ENCODE peak calls at places on chromosomes 4 and X, in six cellular contexts. O is esophagus squamous epithelium, H is astrocyte of the spinal cord, J is tibial artery, Y is foreskin fibroblast, L is H9. N is an unnamed sample.

GRCh38 chr4:73897380-73898136 is 28.4 kb downstream of the CXCL1 start:
- DNase-seq in J (no peak), Y (peak), O (no peak), H (peak), L (no peak), N (peak)

GRCh38 chr4:140296335-140296753 is 77.1 kb upstream of the SCOC start:
- DNase-seq in L (no peak), H (peak), O (peak), J (peak), Y (peak), N (peak)

GRCh38 chr4:105560488-105560887 is 8.1 kb downstream of the ARHGEF38 start:
- DNase-seq in L (no peak), H (peak), Y (no peak), J (no peak), O (no peak), N (peak)

GRCh38 chr4:184383497-184384055 is 90.8 kb downstream of the IRF2 start:
- DNase-seq in L (no peak), H (peak), Y (peak), J (peak), O (no peak), N (peak)

GRCh38 chr4:94533405-94534223 is 81.9 kb downstream of the PDLIM5 start:
- DNase-seq in L (no peak), J (no peak), Y (no peak), H (no peak), O (no peak), N (no peak)

GRCh38 chrX:49071877-49072711 is 1.7 kb downstream of the PRAF2 start:
- DNase-seq in Y (peak), L (peak), J (peak), O (no peak), H (peak), N (peak)

GRCh38 chrX:23901065-23901464 is 6.7 kb downstream of the APOO start:
- DNase-seq in L (no peak), Y (peak), H (peak), O (no peak), J (no peak), N (peak)

GRCh38 chr4:56186808-56187523 is 200.3 kb downstream of the AASDH start:
- DNase-seq in H (no peak), J (no peak), L (no peak), Y (no peak), O (no peak), N (no peak)

GRCh38 chr4:26028793-26029511 is 114.9 kb downstream of the SMIM20 start:
- DNase-seq in Y (peak), H (peak), L (peak), O (no peak), J (peak), N (peak)

GRCh38 chr4:98754736-98755135 is 96.3 kb upstream of the TSPAN5 start:
- DNase-seq in L (no peak), Y (no peak), O (no peak), H (no peak), J (no peak), N (no peak)

GRCh38 chr4:170691168-170691567 is 601.4 kb upstream of the AADAT start:
- DNase-seq in J (no peak), L (no peak), H (no peak), O (no peak), Y (no peak), N (no peak)

GRCh38 chrX:154648931-154649863 is 4.2 kb downstream of the CTAG2 start:
- DNase-seq in O (no peak), H (no peak), Y (no peak), J (no peak), L (no peak), N (no peak)

GRCh38 chr4:95867919-95868318 is 28.0 kb downstream of the PDHA2 start:
- DNase-seq in Y (no peak), H (peak), J (no peak), L (no peak), O (no peak), N (peak)

GRCh38 chr4:128338634-128339355 is 51.2 kb upstream of the PGRMC2 start:
- DNase-seq in O (no peak), L (no peak), J (no peak), H (peak), Y (peak), N (peak)

GRCh38 chr4:87465739-87466366 is 43.5 kb downstream of the NUDT9 start:
- DNase-seq in H (peak), O (no peak), Y (peak), J (no peak), L (no peak), N (peak)

GRCh38 chrX:319579-320125 is 1.1 kb upstream of the GTPBP6 start:
- DNase-seq in J (peak), Y (no peak), H (no peak), O (no peak), L (no peak), N (no peak)

GRCh38 chr4:176919631-176920030 is 126.9 kb upstream of the VEGFC start:
- DNase-seq in H (no peak), O (no peak), J (no peak), Y (no peak), L (no peak), N (no peak)

GRCh38 chr4:139144911-139145551 is 32.0 kb downstream of the ELF2 start:
- DNase-seq in L (no peak), Y (no peak), J (no peak), O (no peak), H (no peak), N (no peak)

GRCh38 chr4:118823471-118823870 is 12.5 kb downstream of the SEC24D start:
- DNase-seq in H (no peak), O (no peak), Y (no peak), L (no peak), J (no peak), N (no peak)

GRCh38 chrX:55008571-55009358 is 8.6 kb downstream of the APEX2 start:
- DNase-seq in O (no peak), L (no peak), J (no peak), H (peak), Y (no peak), N (peak)

GRCh38 chr4:138697771-138698170 is 317.8 kb upstream of the NOCT start:
- DNase-seq in J (no peak), O (no peak), L (no peak), Y (no peak), H (no peak), N (no peak)

GRCh38 chr4:99807666-99808065 is 9.0 kb upstream of the DAPP1 start:
- DNase-seq in O (no peak), H (no peak), J (no peak), L (no peak), Y (no peak), N (no peak)

GRCh38 chrX:22664826-22665225 is 334.9 kb upstream of the DDX53 start:
- DNase-seq in Y (no peak), J (no peak), O (no peak), L (no peak), H (no peak), N (no peak)

GRCh38 chr4:73883306-73883705 is 14.1 kb downstream of the CXCL1 start:
- DNase-seq in Y (peak), L (no peak), J (no peak), H (peak), O (no peak), N (peak)

GRCh38 chr4:16029329-16029728 is 54.5 kb downstream of the PROM1 start:
- DNase-seq in Y (peak), L (no peak), J (no peak), H (peak), O (no peak), N (peak)

DNA sequence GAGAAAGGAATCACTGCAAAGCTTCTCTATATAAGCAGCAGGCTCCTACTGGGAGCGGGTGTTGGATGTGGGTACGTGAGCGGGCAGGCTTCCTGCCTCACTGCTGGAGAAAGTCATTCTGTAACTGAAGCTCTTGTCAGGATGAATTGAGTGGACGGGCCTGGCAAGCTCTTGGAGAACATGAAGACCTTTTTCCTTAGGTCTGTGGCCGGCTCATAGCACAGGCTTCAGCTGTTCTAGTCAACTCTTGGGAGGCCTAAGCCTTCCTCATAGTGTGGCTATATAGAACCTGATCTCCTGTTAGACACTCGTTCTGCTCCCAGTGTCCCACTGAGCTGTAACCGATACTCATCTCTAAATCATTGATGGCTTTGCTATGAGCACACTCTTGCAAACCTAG is 108.2 kb upstream of the GPC4 start:
- DNase-seq in H (no peak), O (no peak), L (no peak), Y (no peak), J (no peak), N (no peak)
- TF ChIP-seq CTCF in H (no peak), O (no peak), L (no peak), Y (no peak), J (no peak), N (no peak)

GRCh38 chrX:56782791-56783449 is 53.9 kb downstream of the NBDY start:
- DNase-seq in O (no peak), J (no peak), Y (no peak), H (no peak), L (no peak), N (no peak)

GRCh38 chrX:56782362-56782761 is 53.3 kb downstream of the NBDY start:
- DNase-seq in O (no peak), J (no peak), H (no peak), Y (no peak), L (no peak), N (no peak)

GRCh38 chrX:56783996-56784620 is 55.1 kb downstream of the NBDY start:
- DNase-seq in J (no peak), H (no peak), O (no peak), Y (no peak), L (no peak), N (no peak)

GRCh38 chrX:56784666-56785065 is 55.6 kb downstream of the NBDY start:
- DNase-seq in H (no peak), J (no peak), O (no peak), Y (no peak), L (no peak), N (no peak)

DNA sequence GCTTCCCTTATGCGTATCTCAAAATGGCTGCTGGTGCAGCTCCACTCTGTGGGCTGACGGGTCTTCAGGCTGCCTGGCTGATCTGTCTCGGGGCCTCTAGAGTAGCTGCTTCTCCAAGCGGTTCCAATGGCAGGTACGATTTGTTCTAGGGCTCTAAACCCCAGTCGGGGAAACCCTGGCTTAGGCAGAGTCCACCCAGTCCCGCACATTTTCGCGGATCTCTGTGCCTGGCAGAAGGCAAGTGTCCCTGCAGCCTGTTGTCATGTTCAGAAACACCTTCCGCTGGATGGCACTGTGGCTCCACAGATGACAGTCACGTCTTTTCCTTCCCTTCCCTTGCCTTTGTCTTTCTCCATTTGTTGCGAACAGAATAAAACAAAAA is 54.4 kb downstream of the NBDY start:
- DNase-seq in J (no peak), H (peak), Y (no peak), O (no peak), L (peak), N (peak)
- TF ChIP-seq CTCF in J (no peak), H (no peak), Y (no peak), O (no peak), L (no peak), N (peak)

DNA sequence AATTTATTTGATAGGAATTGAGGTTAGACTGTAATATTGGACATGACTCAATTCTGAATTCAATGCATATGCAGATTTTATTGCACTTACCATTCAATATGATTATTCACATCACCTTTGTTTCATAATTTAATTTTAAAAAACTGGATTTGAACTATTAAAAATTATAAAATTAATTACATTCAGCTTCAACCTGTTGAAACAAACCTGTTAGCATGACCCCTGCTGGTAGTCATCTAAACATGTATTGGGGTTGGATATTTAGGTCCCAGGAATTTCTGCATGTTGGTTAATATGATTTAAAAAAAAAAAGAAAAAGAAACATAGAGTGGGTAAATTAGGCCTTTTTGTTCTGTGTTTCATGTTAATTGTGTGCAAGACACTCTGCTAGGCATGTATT is 85.9 kb downstream of the ARSJ start:
- DNase-seq in O (no peak), J (no peak), L (no peak), Y (no peak), H (no peak), N (peak)
- TF ChIP-seq CTCF in O (peak), J (no peak), L (peak), Y (no peak), H (peak), N (peak)

GRCh38 chrX:78514852-78515251 is 144.3 kb downstream of the RTL3 start:
- DNase-seq in J (no peak), H (no peak), L (peak), Y (no peak), O (no peak), N (peak)
- TF ChIP-seq CTCF in J (no peak), H (no peak), L (no peak), Y (peak), O (no peak), N (peak)

DNA sequence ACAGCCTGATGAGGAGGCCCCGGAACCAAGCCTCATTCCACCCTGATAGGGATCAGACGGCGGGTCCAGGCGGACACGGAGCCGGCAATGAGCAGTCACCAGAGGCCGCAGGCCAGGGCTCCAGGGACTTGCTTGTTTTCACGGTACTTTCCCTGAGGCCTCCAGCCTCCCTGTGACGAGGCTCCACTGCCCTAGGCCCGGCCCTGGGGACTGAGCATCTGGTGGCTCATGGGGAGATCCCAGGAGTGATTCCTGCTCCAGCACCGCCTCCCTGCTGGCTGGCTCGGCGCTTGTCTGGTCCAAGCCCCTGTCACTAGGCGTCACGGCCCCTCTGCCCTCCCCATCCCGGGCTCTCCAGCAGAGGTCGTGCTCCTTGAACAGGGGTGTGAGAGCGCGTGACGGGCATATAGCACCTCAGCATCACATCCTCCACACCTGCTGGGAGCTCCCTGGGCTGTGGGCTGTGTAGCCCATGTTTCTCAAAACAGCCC is 14.1 kb downstream of the HTRA3 start:
- DNase-seq in L (peak), J (no peak), H (no peak), O (no peak), Y (no peak), N (no peak)
- TF ChIP-seq CTCF in L (peak), J (no peak), H (no peak), O (no peak), Y (no peak), N (no peak)

DNA sequence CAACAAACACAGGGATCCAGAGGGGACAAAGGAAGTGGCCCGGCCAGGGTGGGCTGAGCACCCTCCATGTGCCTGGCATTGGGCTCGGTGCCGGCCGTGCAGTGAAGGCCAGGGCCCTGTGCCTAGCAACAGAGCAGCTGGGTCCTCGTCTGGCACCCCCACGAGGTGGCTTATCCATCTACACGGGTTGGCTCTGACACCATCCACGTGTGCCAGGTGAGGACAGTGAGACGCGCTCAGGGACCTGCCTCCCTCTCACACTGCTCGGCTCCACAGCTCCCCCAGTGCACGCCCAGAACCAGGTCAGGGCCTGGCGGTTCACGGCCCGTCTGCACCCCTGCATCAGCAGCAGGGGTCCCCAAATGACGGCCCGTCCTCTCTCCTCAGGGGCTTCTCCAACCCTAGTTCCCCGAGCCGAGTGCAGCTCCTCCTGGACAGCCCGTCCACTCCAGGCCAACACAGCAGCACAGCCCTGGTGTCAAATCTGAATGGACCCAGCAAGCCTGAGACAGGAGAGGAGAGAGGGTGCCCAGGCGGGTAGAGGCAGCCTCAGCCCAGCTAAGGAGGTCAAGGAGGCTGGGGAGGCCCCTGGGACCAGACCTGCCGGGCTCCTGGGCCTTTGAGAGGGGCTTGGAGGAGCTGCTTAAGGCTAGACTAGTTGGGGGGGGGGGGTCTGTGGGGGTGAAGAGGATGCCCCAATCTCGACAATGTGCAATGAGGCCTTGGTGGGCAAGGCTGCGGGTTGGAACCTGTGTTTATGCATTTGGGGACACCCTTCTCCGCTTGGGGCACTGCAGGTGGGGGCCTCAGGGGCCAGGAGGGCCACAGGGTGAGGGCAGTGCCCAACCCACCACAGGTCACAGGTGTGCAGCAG is 113.6 kb downstream of the FAM53A start:
- DNase-seq in Y (no peak), H (no peak), J (no peak), L (no peak), O (no peak), N (no peak)
- TF ChIP-seq CTCF in Y (no peak), H (no peak), J (no peak), L (no peak), O (no peak), N (no peak)